ENCODE peak calls at places on chromosome 14, in seven cellular contexts. Y is MV-4-11; E is glomerular endothelial cell; W is substantia nigra; Z is stimulated activated CD4-positive, alpha-beta T cell treated with anti-CD3 and anti-CD28 coated beads, Interleukin-2, amount 100 ng/mL, for 24 hours; D is cardiac muscle cell; V is AG08395. J is an unnamed sample.

GRCh38 chr14:29166507-29166906 is 399.9 kb downstream of the FOXG1 start:
- DNase-seq in Y (no peak), E (no peak), W (no peak), Z (no peak), D (no peak), V (no peak), J (no peak)

GRCh38 chr14:26765768-26766550 is 168.1 kb upstream of the NOVA1 start:
- DNase-seq in Y (peak), E (no peak), W (no peak), Z (no peak), D (no peak), V (peak), J (no peak)

GRCh38 chr14:62662811-62663477 is 382.3 kb downstream of the KCNH5 start:
- DNase-seq in Y (no peak), E (no peak), W (no peak), Z (no peak), D (peak), V (no peak), J (no peak)

GRCh38 chr14:38137005-38137404 is 70.7 kb upstream of the SSTR1 start:
- DNase-seq in Y (no peak), E (no peak), W (no peak), Z (no peak), D (no peak), V (peak), J (no peak)

GRCh38 chr14:77059276-77059934 is 30.9 kb upstream of the IRF2BPL start:
- DNase-seq in Y (peak), E (peak), W (peak), Z (peak), D (no peak), V (peak), J (no peak)

GRCh38 chr14:73662439-73663056 is 17.8 kb downstream of the DNAL1 start:
- DNase-seq in Y (peak), E (peak), W (no peak), Z (no peak), D (no peak), V (peak), J (peak)

GRCh38 chr14:23042162-23042965 is at the start of gene PSMB11:
- DNase-seq in Y (no peak), E (no peak), W (no peak), Z (no peak), D (no peak), V (no peak), J (no peak)

GRCh38 chr14:96072746-96073145 is 33.6 kb downstream of the C14orf132 start:
- DNase-seq in Y (no peak), E (no peak), W (no peak), Z (no peak), D (no peak), V (no peak), J (no peak)

GRCh38 chr14:99122521-99123125 is 149.4 kb downstream of the BCL11B start:
- DNase-seq in Y (no peak), E (no peak), W (no peak), Z (no peak), D (no peak), V (no peak), J (no peak)

GRCh38 chr14:35553808-35554207 is 19.8 kb downstream of the INSM2 start:
- DNase-seq in Y (no peak), E (no peak), W (no peak), Z (no peak), D (peak), V (peak), J (no peak)

GRCh38 chr14:80110721-80111120 is 100.6 kb downstream of the DIO2 start:
- DNase-seq in Y (no peak), E (no peak), W (no peak), Z (no peak), D (no peak), V (no peak), J (no peak)

GRCh38 chr14:89855961-89856360 is 98.6 kb downstream of the EFCAB11 start:
- DNase-seq in Y (no peak), E (peak), W (no peak), Z (no peak), D (no peak), V (peak), J (no peak)

GRCh38 chr14:30998100-30998706 is 27.2 kb upstream of the AP4S1 start:
- DNase-seq in Y (no peak), E (no peak), W (no peak), Z (no peak), D (no peak), V (no peak), J (no peak)

GRCh38 chr14:99670361-99671229 is 13.5 kb upstream of the CYP46A1 start:
- DNase-seq in Y (no peak), E (no peak), W (no peak), Z (no peak), D (no peak), V (no peak), J (no peak)

GRCh38 chr14:96997269-96997668 is 200.1 kb downstream of the VRK1 start:
- DNase-seq in Y (no peak), E (no peak), W (no peak), Z (no peak), D (no peak), V (no peak), J (no peak)

GRCh38 chr14:91372680-91373495 is 44.7 kb downstream of the CCDC88C start:
- DNase-seq in Y (no peak), E (no peak), W (no peak), Z (no peak), D (no peak), V (no peak), J (no peak)

GRCh38 chr14:43168374-43168925 is 1338.6 kb downstream of the FSCB start:
- DNase-seq in Y (no peak), E (no peak), W (no peak), Z (no peak), D (no peak), V (no peak), J (no peak)